ENCODE peak calls at places on chromosomes 16 and 17, in seven cellular contexts. W, R, P, K, L, J and T are unnamed samples.

GRCh38 chr17:36931096-36931696 is 6.1 kb upstream of the LHX1 start:
- DNase-seq in W (no peak), R (no peak), P (no peak), K (no peak), L (no peak), J (no peak), T (no peak)

GRCh38 chr16:85148959-85149358 is 36.7 kb upstream of the CIBAR2 start:
- DNase-seq in W (no peak), R (no peak), P (no peak), K (no peak), L (no peak), J (no peak), T (no peak)

GRCh38 chr17:57045868-57046671 is 39.0 kb upstream of the AKAP1 start:
- DNase-seq in W (no peak), R (no peak), P (peak), K (no peak), L (no peak), J (peak), T (no peak)

GRCh38 chr16:20253825-20254224 is 73.5 kb downstream of the GP2 start:
- DNase-seq in W (no peak), R (no peak), P (no peak), K (no peak), L (no peak), J (no peak), T (no peak)

GRCh38 chr17:82848022-82848592 is 8.3 kb upstream of the ZNF750 start:
- DNase-seq in W (no peak), R (no peak), P (peak), K (peak), L (no peak), J (no peak), T (no peak)

GRCh38 chr16:81521141-81521626 is 76.6 kb downstream of the CMIP start:
- DNase-seq in W (no peak), R (no peak), P (peak), K (peak), L (peak), J (peak), T (peak)

GRCh38 chr17:78729636-78730035 is 52.4 kb downstream of the CYTH1 start:
- DNase-seq in W (no peak), R (no peak), P (no peak), K (no peak), L (no peak), J (no peak), T (no peak)

GRCh38 chr16:29192329-29193247 is 207.7 kb downstream of the LAT start:
- DNase-seq in W (no peak), R (no peak), P (peak), K (no peak), L (no peak), J (no peak), T (no peak)

GRCh38 chr16:68378436-68379415 is 67.9 kb downstream of the PRMT7 start:
- DNase-seq in W (no peak), R (no peak), P (no peak), K (no peak), L (no peak), J (no peak), T (no peak)

GRCh38 chr17:41825175-41825845 is 10.7 kb downstream of the NT5C3B start:
- DNase-seq in W (no peak), R (no peak), P (no peak), K (no peak), L (no peak), J (no peak), T (no peak)

GRCh38 chr16:15644306-15644961 is 1.5 kb upstream of the MARF1 start:
- DNase-seq in W (peak), R (peak), P (no peak), K (no peak), L (peak), J (no peak), T (no peak)

GRCh38 chr16:59181821-59182420 is 447.8 kb upstream of the GOT2 start:
- DNase-seq in W (no peak), R (no peak), P (no peak), K (no peak), L (no peak), J (peak), T (no peak)

GRCh38 chr17:77886387-77886728 is 72.1 kb upstream of the TNRC6C start:
- DNase-seq in W (no peak), R (no peak), P (peak), K (no peak), L (no peak), J (peak), T (no peak)

GRCh38 chr17:77235370-77236080 is 94.8 kb downstream of the SEC14L1 start:
- DNase-seq in W (no peak), R (peak), P (no peak), K (no peak), L (no peak), J (peak), T (no peak)

GRCh38 chr16:66658860-66659190 is 37.7 kb downstream of the CMTM4 start:
- DNase-seq in W (no peak), R (no peak), P (no peak), K (no peak), L (no peak), J (no peak), T (no peak)

GRCh38 chr16:2473425-2473926 is 1.5 kb upstream of the TBC1D24 start:
- DNase-seq in W (no peak), R (no peak), P (no peak), K (no peak), L (no peak), J (no peak), T (no peak)

GRCh38 chr17:10777890-10778289 is 26.0 kb downstream of the TMEM238L start:
- DNase-seq in W (no peak), R (no peak), P (no peak), K (no peak), L (no peak), J (no peak), T (no peak)

GRCh38 chr16:89823087-89823823 is 5.0 kb upstream of the SPIRE2 start:
- DNase-seq in W (no peak), R (no peak), P (no peak), K (no peak), L (no peak), J (no peak), T (no peak)

GRCh38 chr16:4937782-4938682 is 1.1 kb upstream of the PPL start:
- DNase-seq in W (no peak), R (no peak), P (peak), K (no peak), L (no peak), J (no peak), T (no peak)

GRCh38 chr16:28010671-28011070 is 52.8 kb downstream of the GSG1L start:
- DNase-seq in W (no peak), R (no peak), P (no peak), K (no peak), L (no peak), J (no peak), T (no peak)

GRCh38 chr17:11372692-11373091 is 131.7 kb downstream of the SHISA6 start:
- DNase-seq in W (no peak), R (no peak), P (no peak), K (no peak), L (no peak), J (no peak), T (no peak)

GRCh38 chr16:11198817-11199216 is 57.2 kb downstream of the SOCS1 start:
- DNase-seq in W (no peak), R (no peak), P (peak), K (no peak), L (no peak), J (no peak), T (no peak)

GRCh38 chr17:71071837-71072236 is 902.5 kb downstream of the KCNJ2 start:
- DNase-seq in W (peak), R (peak), P (no peak), K (no peak), L (peak), J (no peak), T (no peak)

GRCh38 chr16:56344518-56345405 is 80.6 kb downstream of the AMFR start:
- DNase-seq in W (no peak), R (no peak), P (no peak), K (no peak), L (no peak), J (peak), T (no peak)

GRCh38 chr17:79993390-79994221 is 42.1 kb downstream of the TBC1D16 start:
- DNase-seq in W (peak), R (no peak), P (peak), K (peak), L (peak), J (peak), T (no peak)

GRCh38 chr16:69182730-69183416 is 4.1 kb upstream of the SNTB2 start:
- DNase-seq in W (no peak), R (no peak), P (peak), K (no peak), L (no peak), J (no peak), T (no peak)

GRCh38 chr17:11638700-11639265 is 40.5 kb downstream of the DNAH9 start:
- DNase-seq in W (no peak), R (no peak), P (no peak), K (no peak), L (no peak), J (no peak), T (no peak)

GRCh38 chr17:66406701-66407644 is 104.6 kb downstream of the PRKCA start:
- DNase-seq in W (no peak), R (no peak), P (no peak), K (no peak), L (no peak), J (no peak), T (no peak)

GRCh38 chr17:58734811-58735210 is 20.8 kb upstream of the PPM1E start:
- DNase-seq in W (no peak), R (no peak), P (no peak), K (no peak), L (no peak), J (no peak), T (no peak)

GRCh38 chr17:81713556-81714411 is 1.7 kb downstream of the SLC25A10 start:
- DNase-seq in W (no peak), R (no peak), P (no peak), K (no peak), L (no peak), J (no peak), T (no peak)

GRCh38 chr16:84043486-84044107 is 1.0 kb upstream of the SLC38A8 start:
- DNase-seq in W (no peak), R (no peak), P (no peak), K (no peak), L (peak), J (peak), T (no peak)

GRCh38 chr17:18261146-18261515 is 669 bp downstream of the MIEF2 start:
- DNase-seq in W (peak), R (peak), P (peak), K (no peak), L (peak), J (peak), T (no peak)

GRCh38 chr17:28346746-28347246 is 10.5 kb downstream of the POLDIP2 start:
- DNase-seq in W (no peak), R (no peak), P (no peak), K (no peak), L (no peak), J (no peak), T (no peak)

GRCh38 chr17:3914319-3914685 is 2.0 kb downstream of the P2RX1 start:
- DNase-seq in W (no peak), R (no peak), P (peak), K (no peak), L (no peak), J (no peak), T (no peak)

GRCh38 chr17:40176409-40177110 is 710 bp upstream of the RAPGEFL1 start:
- DNase-seq in W (peak), R (no peak), P (peak), K (no peak), L (no peak), J (no peak), T (no peak)

GRCh38 chr17:38704645-38705522 is at the start of gene MLLT6:
- DNase-seq in W (no peak), R (peak), P (peak), K (peak), L (peak), J (peak), T (peak)

GRCh38 chr17:82642022-82642421 is 6.2 kb downstream of the WDR45B start:
- DNase-seq in W (no peak), R (no peak), P (no peak), K (no peak), L (no peak), J (no peak), T (no peak)